ENCODE peak calls at places on chromosomes 2 and 18, in ten cellular contexts. S is AG10803; O is fibroblast of villous mesenchyme; Q is activated T-cell treated with anti-CD3 and anti-CD28 coated beads for 1 hour; R is GM23338; A is type B pancreatic cell; Z is stimulated activated CD4-positive, alpha-beta T cell treated with anti-CD3 and anti-CD28 coated beads, Interleukin-15, amount 100 ng/mL, for 48 hours; I is kidney glomerular epithelial cell; M is osteoblast; N is fibroblast of lung. D is an unnamed sample.

GRCh38 chr2:207188601-207189000 is 22.9 kb upstream of the KLF7 start:
- DNase-seq in S (peak; percentile 83), O (peak; percentile 68), Q (no peak), R (no peak), A (no peak), Z (no peak), I (no peak), M (no peak), N (peak; percentile 66), D (no peak)

GRCh38 chr18:27017901-27018500 is 152.5 kb upstream of the AQP4 start:
- DNase-seq in S (no peak), O (no peak), Q (no peak), R (peak; percentile 48), A (no peak), Z (no peak), I (peak; percentile 20), M (no peak), N (no peak), D (no peak)

GRCh38 chr2:236871500-236872001 is 214.1 kb upstream of the COPS8 start:
- DNase-seq in S (peak; percentile 99), O (peak; percentile 100), Q (no peak), R (no peak), A (peak; percentile 11), Z (no peak), I (peak; percentile 59), M (peak; percentile 92), N (peak; percentile 92), D (no peak)

GRCh38 chr2:162261032-162261945 is 18.0 kb upstream of the FAP start:
- DNase-seq in S (peak; percentile 76), O (peak; percentile 78), Q (no peak), R (peak; percentile 2), A (no peak), Z (no peak), I (no peak), M (peak; percentile 78), N (peak; percentile 71), D (no peak)

GRCh38 chr2:19746611-19747309 is 155.0 kb downstream of the TTC32 start:
- DNase-seq in S (no peak), O (peak; percentile 31), Q (no peak), R (peak; percentile 71), A (no peak), Z (no peak), I (no peak), M (no peak), N (no peak), D (no peak)

GRCh38 chr2:197556456-197556855 is 40.6 kb downstream of the MOB4 start:
- DNase-seq in S (peak; percentile 82), O (peak; percentile 6), Q (no peak), R (no peak), A (no peak), Z (no peak), I (no peak), M (no peak), N (peak; percentile 24), D (no peak)

GRCh38 chr2:229282758-229283546 is 11.9 kb upstream of the PID1 start:
- DNase-seq in S (peak; percentile 97), O (peak; percentile 92), Q (no peak), R (no peak), A (no peak), Z (no peak), I (no peak), M (peak; percentile 55), N (peak; percentile 92), D (no peak)

GRCh38 chr2:75466708-75467311 is 93.9 kb downstream of the EVA1A start:
- DNase-seq in S (peak; percentile 24), O (peak; percentile 40), Q (no peak), R (peak; percentile 86), A (no peak), Z (no peak), I (no peak), M (no peak), N (peak; percentile 36), D (no peak)

GRCh38 chr18:29512761-29513160 is 1335.8 kb upstream of the CDH2 start:
- DNase-seq in S (no peak), O (no peak), Q (no peak), R (no peak), A (no peak), Z (no peak), I (no peak), M (no peak), N (no peak), D (no peak)

GRCh38 chr2:238061310-238062202 is 755 bp downstream of the SCLY start:
- DNase-seq in S (peak; percentile 25), O (peak; percentile 37), Q (peak; percentile 16), R (peak; percentile 82), A (no peak), Z (no peak), I (peak; percentile 21), M (peak; percentile 88), N (peak; percentile 34), D (peak; percentile 13)

GRCh38 chr2:239328306-239329191 is 72.3 kb downstream of the HDAC4 start:
- DNase-seq in S (peak; percentile 95), O (peak; percentile 100), Q (no peak), R (no peak), A (peak; percentile 62), Z (no peak), I (peak; percentile 39), M (peak; percentile 90), N (peak; percentile 93), D (no peak)

GRCh38 chr2:187158452-187158851 is 289.6 kb downstream of the CALCRL start:
- DNase-seq in S (no peak), O (no peak), Q (no peak), R (no peak), A (no peak), Z (no peak), I (no peak), M (no peak), N (no peak), D (no peak)

GRCh38 chr2:85215074-85216050 is 82.2 kb downstream of the TCF7L1 start:
- DNase-seq in S (peak; percentile 98), O (peak; percentile 73), Q (no peak), R (peak; percentile 56), A (peak; percentile 77), Z (no peak), I (no peak), M (peak; percentile 92), N (peak; percentile 94), D (no peak)

GRCh38 chr18:63405986-63406385 is 16.3 kb downstream of the VPS4B start:
- DNase-seq in S (no peak), O (no peak), Q (no peak), R (no peak), A (no peak), Z (no peak), I (no peak), M (no peak), N (no peak), D (no peak)

GRCh38 chr2:29110916-29111315 is 4.3 kb upstream of the CLIP4 start:
- DNase-seq in S (no peak), O (no peak), Q (no peak), R (no peak), A (no peak), Z (no peak), I (peak; percentile 41), M (no peak), N (peak; percentile 54), D (no peak)

GRCh38 chr18:49371786-49372185 is 88.7 kb downstream of the DYM start:
- DNase-seq in S (peak; percentile 70), O (no peak), Q (no peak), R (no peak), A (no peak), Z (no peak), I (no peak), M (no peak), N (peak; percentile 21), D (no peak)

GRCh38 chr18:62759704-62760402 is 44.5 kb downstream of the PHLPP1 start:
- DNase-seq in S (peak; percentile 21), O (no peak), Q (no peak), R (peak; percentile 61), A (no peak), Z (no peak), I (no peak), M (peak; percentile 65), N (peak; percentile 81), D (no peak)

D was measured in stimulated activated CD8-positive, alpha-beta memory T cell treated with anti-CD3 and anti-CD28 coated beads, Interleukin-15, amount 100 ng/mL, for 24 hours.